ENCODE peak calls at places on chromosomes 7 and 10, in ten cellular contexts. Z, G, E, A, Q, P, D, H, C and L are unnamed samples.

GRCh38 chr10:8543361-8544056 is 489.0 kb downstream of the GATA3 start:
- DNase-seq in G (no peak), Q (no peak), E (no peak), H (no peak), Z (no peak), D (no peak), A (no peak), P (no peak), C (no peak), L (no peak)

GRCh38 chr7:38020134-38020533 is 99.7 kb downstream of the EPDR1 start:
- DNase-seq in E (no peak), G (no peak), Z (no peak), H (no peak), P (peak), C (no peak), D (no peak), A (no peak), Q (no peak), L (no peak)

GRCh38 chr7:2141011-2141410 is 91.7 kb downstream of the MAD1L1 start:
- DNase-seq in C (no peak), D (no peak), Q (no peak), P (no peak), Z (no peak), E (no peak), G (no peak), H (no peak), A (no peak), L (no peak)

GRCh38 chr10:28343987-28344895 is 41.4 kb upstream of the MPP7 start:
- DNase-seq in Z (no peak), E (no peak), A (no peak), H (no peak), P (no peak), D (no peak), C (no peak), Q (no peak), G (no peak), L (no peak)

GRCh38 chr7:3585826-3586225 is 284.8 kb downstream of the SDK1 start:
- DNase-seq in H (no peak), E (no peak), A (peak), Z (no peak), G (no peak), P (no peak), D (no peak), C (no peak), Q (no peak), L (no peak)

GRCh38 chr7:103658055-103659010 is 212.3 kb upstream of the SLC26A5 start:
- DNase-seq in Z (no peak), D (no peak), E (no peak), G (no peak), Q (no peak), P (no peak), H (peak), A (no peak), C (no peak), L (no peak)

GRCh38 chr10:79070611-79071534 is 2.1 kb downstream of the ZMIZ1 start:
- DNase-seq in C (peak), A (peak), P (peak), G (no peak), Q (peak), Z (peak), H (peak), D (peak), E (peak), L (no peak)

GRCh38 chr10:127919418-127920191 is 12.7 kb downstream of the PTPRE start:
- DNase-seq in G (no peak), C (no peak), A (peak), Q (no peak), P (peak), H (peak), E (no peak), Z (no peak), D (no peak), L (no peak)

GRCh38 chr10:79299397-79300370 is 47.6 kb upstream of the PPIF start:
- DNase-seq in H (peak), C (no peak), A (no peak), Q (no peak), P (peak), E (no peak), G (no peak), Z (no peak), D (no peak), L (no peak)

GRCh38 chr10:51007781-51008180 is 66.5 kb upstream of the PRKG1 start:
- DNase-seq in E (no peak), H (peak), C (no peak), Q (no peak), P (no peak), Z (no peak), D (no peak), A (no peak), G (no peak), L (no peak)

GRCh38 chr7:36272567-36273269 is 116.9 kb upstream of the ANLN start:
- DNase-seq in P (no peak), Z (no peak), A (no peak), D (peak), E (no peak), Q (no peak), C (peak), H (peak), G (no peak), L (no peak)

GRCh38 chr10:43227911-43228782 is 38.7 kb downstream of the RASGEF1A start:
- DNase-seq in A (no peak), P (no peak), H (no peak), Z (no peak), D (peak), E (no peak), C (no peak), G (no peak), Q (peak), L (peak)

GRCh38 chr7:50822110-50822509 is 39.4 kb upstream of the GRB10 start:
- DNase-seq in D (no peak), G (no peak), Z (no peak), H (no peak), A (no peak), Q (no peak), P (no peak), C (no peak), E (no peak), L (no peak)

GRCh38 chr7:69873512-69873911 is 275.2 kb downstream of the AUTS2 start:
- DNase-seq in C (no peak), E (no peak), Z (no peak), P (no peak), Q (no peak), G (no peak), D (no peak), A (no peak), H (no peak), L (no peak)